ENCODE peak calls at places on chromosome 3, in five cellular contexts. O is endothelial cell of umbilical vein, Y is pancreas, R is neural progenitor cell, B is colonic mucosa. P is an unnamed sample.

GRCh38 chr3:16448691-16449090 is 64.8 kb downstream of the RFTN1 start:
- DNase-seq in O (peak; percentile 59), Y (peak; percentile 23), R (no peak), B (peak; percentile 33), P (peak; percentile 85)

GRCh38 chr3:188788621-188789081 is 383.1 kb upstream of the TPRG1 start:
- DNase-seq in O (peak; percentile 90), Y (no peak), R (no peak), B (no peak), P (no peak)

GRCh38 chr3:42975456-42975855 is 3.7 kb upstream of the GASK1A start:
- DNase-seq in O (no peak), Y (no peak), R (no peak), B (no peak), P (no peak)

GRCh38 chr3:140242818-140243276 is 307.9 kb downstream of the CLSTN2 start:
- DNase-seq in O (peak; percentile 3), Y (peak; percentile 15), R (no peak), B (no peak), P (no peak)

GRCh38 chr3:113275876-113276580 is 64.7 kb downstream of the BOC start:
- DNase-seq in O (peak; percentile 2), Y (no peak), R (peak; percentile 93), B (no peak), P (peak; percentile 42)

GRCh38 chr3:133776794-133777438 is 28.7 kb upstream of the SRPRB start:
- DNase-seq in O (no peak), Y (no peak), R (no peak), B (no peak), P (no peak)

GRCh38 chr3:71251156-71251775 is 332.3 kb downstream of the FOXP1 start:
- DNase-seq in O (peak; percentile 59), Y (no peak), R (no peak), B (no peak), P (no peak)

GRCh38 chr3:48826451-48826850 is 21.2 kb downstream of the PRKAR2A start:
- DNase-seq in O (no peak), Y (no peak), R (no peak), B (no peak), P (no peak)

GRCh38 chr3:79517766-79518413 is 249.9 kb downstream of the ROBO1 start:
- DNase-seq in O (peak; percentile 57), Y (no peak), R (peak; percentile 60), B (no peak), P (no peak)

GRCh38 chr3:108103040-108103751 is 12.4 kb upstream of the CD47 start:
- DNase-seq in O (no peak), Y (no peak), R (no peak), B (no peak), P (no peak)

GRCh38 chr3:160226740-160227048 is 1.5 kb downstream of the C3orf80 start:
- DNase-seq in O (no peak), Y (no peak), R (no peak), B (no peak), P (no peak)

GRCh38 chr3:148790841-148791240 is 36.8 kb upstream of the CPB1 start:
- DNase-seq in O (no peak), Y (peak; percentile 45), R (no peak), B (peak; percentile 22), P (no peak)

GRCh38 chr3:126618021-126618420 is 36.9 kb downstream of the TXNRD3 start:
- DNase-seq in O (no peak), Y (no peak), R (no peak), B (no peak), P (no peak)

GRCh38 chr3:47324278-47324865 is 41.6 kb downstream of the KLHL18 start:
- DNase-seq in O (peak; percentile 77), Y (peak; percentile 22), R (peak; percentile 91), B (peak; percentile 67), P (peak; percentile 66)

GRCh38 chr3:132261501-132261900 is 55.7 kb upstream of the ACP3 start:
- DNase-seq in O (no peak), Y (no peak), R (no peak), B (no peak), P (no peak)

GRCh38 chr3:30553641-30554316 is 52.6 kb upstream of the TGFBR2 start:
- DNase-seq in O (no peak), Y (no peak), R (no peak), B (no peak), P (no peak)

GRCh38 chr3:179526989-179527391 is 35.7 kb upstream of the ACTL6A start:
- DNase-seq in O (peak; percentile 94), Y (no peak), R (peak; percentile 77), B (peak; percentile 48), P (peak; percentile 54)

GRCh38 chr3:57446318-57446841 is 97.8 kb downstream of the DNAH12 start:
- DNase-seq in O (no peak), Y (no peak), R (no peak), B (no peak), P (no peak)

GRCh38 chr3:41200669-41201021 is 1.3 kb downstream of the CTNNB1 start:
- DNase-seq in O (peak; percentile 57), Y (no peak), R (peak; percentile 53), B (peak; percentile 41), P (no peak)

GRCh38 chr3:30352919-30353318 is 253.5 kb upstream of the TGFBR2 start:
- DNase-seq in O (peak; percentile 16), Y (no peak), R (no peak), B (no peak), P (no peak)

GRCh38 chr3:52986938-52987337 is 58.9 kb downstream of the SFMBT1 start:
- DNase-seq in O (peak; percentile 40), Y (no peak), R (peak; percentile 14), B (no peak), P (no peak)

GRCh38 chr3:126313580-126314304 is 43.5 kb downstream of the KLF15 start:
- DNase-seq in O (no peak), Y (no peak), R (no peak), B (no peak), P (no peak)

GRCh38 chr3:120741837-120742197 is 499 bp downstream of the RABL3 start:
- DNase-seq in O (no peak), Y (no peak), R (no peak), B (no peak), P (no peak)

GRCh38 chr3:46087871-46088270 is 60.6 kb upstream of the XCR1 start:
- DNase-seq in O (no peak), Y (no peak), R (no peak), B (no peak), P (no peak)

GRCh38 chr3:98655666-98656065 is 62.3 kb upstream of the CPOX start:
- DNase-seq in O (peak; percentile 92), Y (no peak), R (no peak), B (no peak), P (no peak)

GRCh38 chr3:11930084-11930483 is 74.1 kb upstream of the SYN2 start:
- DNase-seq in O (no peak), Y (no peak), R (no peak), B (no peak), P (no peak)

GRCh38 chr3:69161587-69162196 is 39.3 kb upstream of the LMOD3 start:
- DNase-seq in O (peak; percentile 65), Y (no peak), R (peak; percentile 54), B (peak; percentile 30), P (no peak)

GRCh38 chr3:183295211-183295610 is 42.2 kb downstream of the B3GNT5 start:
- DNase-seq in O (no peak), Y (no peak), R (no peak), B (no peak), P (no peak)

GRCh38 chr3:78762121-78762520 is 1005.7 kb downstream of the ROBO1 start:
- DNase-seq in O (no peak), Y (no peak), R (no peak), B (no peak), P (no peak)

GRCh38 chr3:148861277-148861869 is 3.7 kb upstream of the CPA3 start:
- DNase-seq in O (peak; percentile 60), Y (no peak), R (peak; percentile 50), B (no peak), P (no peak)

GRCh38 chr3:43497405-43497804 is 124.4 kb downstream of the ANO10 start:
- DNase-seq in O (no peak), Y (no peak), R (peak; percentile 63), B (no peak), P (no peak)

GRCh38 chr3:191372122-191372521 is 41.8 kb upstream of the UTS2B start:
- DNase-seq in O (no peak), Y (no peak), R (no peak), B (no peak), P (no peak)

GRCh38 chr3:191373327-191373726 is 43.0 kb upstream of the UTS2B start:
- DNase-seq in O (no peak), Y (no peak), R (no peak), B (no peak), P (no peak)

GRCh38 chr3:191366675-191367074 is 36.3 kb upstream of the UTS2B start:
- DNase-seq in O (peak; percentile 78), Y (no peak), R (no peak), B (no peak), P (no peak)

GRCh38 chr3:191369081-191370010 is 39.0 kb upstream of the UTS2B start:
- DNase-seq in O (no peak), Y (no peak), R (no peak), B (no peak), P (no peak)
- H3K27ac ChIP-seq in O (no peak overlapping the region), Y (no peak overlapping the region), R (no peak overlapping the region), B (no peak overlapping the region), P (no peak overlapping the region)

GRCh38 chr3:72451840-72452239 is 396.4 kb downstream of the SHQ1 start:
- DNase-seq in O (no peak), Y (no peak), R (no peak), B (peak; percentile 53), P (no peak)
- H3K27ac ChIP-seq in O (no peak overlapping the region), Y (no peak overlapping the region), R (no peak overlapping the region), B (peak overlapping the region; percentile 69), P (no peak overlapping the region)

DNA sequence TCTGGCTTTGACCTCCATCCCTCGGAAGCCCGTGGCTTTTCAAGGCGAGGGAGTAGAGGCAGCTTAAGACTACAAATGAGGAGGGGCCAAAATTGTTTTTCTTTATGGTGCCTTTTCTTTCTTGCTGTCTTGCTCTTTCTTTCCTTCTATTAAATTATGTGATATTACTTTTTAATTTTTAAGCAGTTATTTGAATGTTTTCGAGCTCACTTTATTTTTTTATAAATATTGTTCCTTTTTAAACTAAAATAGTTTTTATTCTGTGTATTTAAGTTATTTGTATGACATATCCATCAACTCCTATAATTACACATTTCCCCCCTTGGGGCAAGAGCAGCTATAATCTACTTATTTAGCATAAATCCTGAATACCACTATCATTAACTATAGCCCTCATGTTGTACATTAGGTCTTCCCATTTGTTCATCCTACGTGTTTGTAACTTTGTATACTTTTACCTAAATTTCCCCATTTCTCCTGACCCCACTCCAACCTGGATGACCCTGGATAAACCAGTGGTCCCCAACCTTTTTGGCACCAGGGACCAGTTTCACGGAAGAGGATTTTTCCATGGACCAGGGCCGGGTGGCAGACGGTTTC is 622 bp upstream of the PLSCR1 start:
- DNase-seq in O (no peak), Y (no peak), R (no peak), B (no peak), P (no peak)
- H3K27ac ChIP-seq in O (peak overlapping the region; percentile 78), Y (peak overlapping the region; percentile 98), R (no peak overlapping the region), B (peak overlapping the region; percentile 98), P (peak overlapping the region; percentile 98)

DNA sequence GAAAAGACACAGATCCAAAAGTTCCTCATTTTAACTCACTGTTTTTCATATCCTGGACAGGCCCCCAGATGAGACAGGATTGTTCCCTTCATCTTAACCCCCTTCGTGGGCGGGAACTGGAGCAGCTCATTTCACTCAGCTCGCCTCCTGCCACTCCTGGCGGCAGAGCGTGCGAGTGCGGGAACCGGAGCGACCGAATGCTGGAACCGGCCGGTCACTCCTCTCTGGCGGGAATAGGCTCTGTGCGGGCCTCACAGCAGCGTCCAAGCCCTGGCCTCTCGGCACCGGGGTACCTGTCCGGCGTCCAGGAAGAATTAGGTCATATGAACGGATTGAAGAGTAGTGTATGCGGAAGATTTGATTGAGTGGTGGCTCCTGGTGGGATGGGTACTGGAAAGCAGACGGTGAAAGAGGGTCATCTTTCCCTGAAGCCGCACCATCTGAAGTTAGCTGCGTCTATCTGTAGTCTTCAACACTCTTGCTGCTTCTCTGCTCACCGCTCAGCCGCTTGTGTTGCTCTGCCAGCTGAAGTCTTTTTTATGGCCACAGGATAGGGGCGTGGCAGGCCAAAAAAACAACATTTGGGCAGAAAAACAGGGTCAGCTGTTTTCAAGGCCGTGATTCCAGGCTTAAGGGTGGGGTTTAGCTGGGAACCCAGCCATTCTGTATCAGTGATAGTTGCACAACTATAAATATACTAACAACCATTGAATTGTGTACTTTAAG is 42.3 kb upstream of the FXR1 start:
- DNase-seq in O (peak; percentile 14), Y (peak; percentile 24), R (peak; percentile 57), B (peak; percentile 41), P (peak; percentile 72)
- H3K27ac ChIP-seq in O (no peak overlapping the region), Y (no peak overlapping the region), R (no peak overlapping the region), B (no peak overlapping the region), P (peak overlapping the region; percentile 68)